ENCODE peak calls at places on chromosome 13, in eight cellular contexts. D is HCT116, R is hepatocyte, Q is GM23248, F is OCI-LY7, Z is neural progenitor cell, I is PC-3, P is GM23338. S is an unnamed sample.

GRCh38 chr13:101453784-101454201 is 1.3 kb downstream of the ITGBL1 start:
- DNase-seq in D (no peak), R (no peak), Q (peak; percentile 66), F (no peak), Z (no peak), I (peak; percentile 81), P (peak; percentile 69), S (peak; percentile 72)

GRCh38 chr13:98026457-98026857 is 73.0 kb downstream of the IPO5 start:
- DNase-seq in D (no peak), R (peak; percentile 46), Q (peak; percentile 32), F (no peak), Z (no peak), I (no peak), P (peak; percentile 46), S (no peak)

GRCh38 chr13:97567510-97568243 is 133.7 kb downstream of the RAP2A start:
- DNase-seq in D (peak; percentile 40), R (peak; percentile 80), Q (peak; percentile 53), F (no peak), Z (no peak), I (peak; percentile 72), P (peak; percentile 8), S (no peak)

GRCh38 chr13:43835701-43836100 is 43.8 kb downstream of the CCDC122 start:
- DNase-seq in D (no peak), R (no peak), Q (peak; percentile 37), F (no peak), Z (no peak), I (no peak), P (no peak), S (no peak)

GRCh38 chr13:30157616-30157993 is 149.7 kb downstream of the KATNAL1 start:
- DNase-seq in D (no peak), R (no peak), Q (no peak), F (no peak), Z (no peak), I (no peak), P (no peak), S (no peak)

GRCh38 chr13:44132710-44133109 is 240.9 kb upstream of the SERP2 start:
- DNase-seq in D (peak; percentile 38), R (no peak), Q (peak; percentile 77), F (no peak), Z (no peak), I (peak; percentile 53), P (no peak), S (no peak)

GRCh38 chr13:98214008-98214643 is 37.1 kb upstream of the RNF113B start:
- DNase-seq in D (no peak), R (peak; percentile 47), Q (peak; percentile 81), F (no peak), Z (no peak), I (peak; percentile 62), P (no peak), S (no peak)

GRCh38 chr13:104773775-104774174 is 1707.6 kb upstream of the SLC10A2 start:
- DNase-seq in D (peak; percentile 39), R (peak; percentile 69), Q (peak; percentile 50), F (peak; percentile 20), Z (peak; percentile 81), I (peak; percentile 71), P (peak; percentile 86), S (peak; percentile 11)

GRCh38 chr13:22848539-22849052 is 332.2 kb upstream of the SGCG start:
- DNase-seq in D (no peak), R (peak; percentile 14), Q (no peak), F (no peak), Z (peak; percentile 71), I (no peak), P (peak; percentile 91), S (peak; percentile 43)

GRCh38 chr13:26050568-26051230 is 1.1 kb downstream of the SHISA2 start:
- DNase-seq in D (no peak), R (peak; percentile 45), Q (peak; percentile 31), F (no peak), Z (peak; percentile 77), I (no peak), P (peak; percentile 79), S (peak; percentile 66)

GRCh38 chr13:110334256-110334655 is 27.2 kb downstream of the COL4A2 start:
- DNase-seq in D (no peak), R (no peak), Q (no peak), F (no peak), Z (no peak), I (no peak), P (no peak), S (no peak)

GRCh38 chr13:40517486-40518311 is 148.7 kb downstream of the FOXO1 start:
- DNase-seq in D (no peak), R (no peak), Q (no peak), F (peak; percentile 26), Z (no peak), I (no peak), P (no peak), S (no peak)

GRCh38 chr13:64527561-64527960 is 2702.6 kb downstream of the PCDH9 start:
- DNase-seq in D (no peak), R (no peak), Q (no peak), F (no peak), Z (no peak), I (no peak), P (no peak), S (no peak)

GRCh38 chr13:41944229-41944628 is 16.7 kb downstream of the VWA8 start:
- DNase-seq in D (no peak), R (no peak), Q (no peak), F (no peak), Z (no peak), I (no peak), P (no peak), S (no peak)

GRCh38 chr13:34420975-34421719 is 520.9 kb upstream of the NBEA start:
- DNase-seq in D (no peak), R (no peak), Q (peak; percentile 7), F (peak; percentile 0), Z (no peak), I (peak; percentile 7), P (peak; percentile 27), S (no peak)

GRCh38 chr13:41543664-41544300 is 86.4 kb downstream of the RGCC start:
- DNase-seq in D (no peak), R (peak; percentile 1), Q (no peak), F (no peak), Z (no peak), I (no peak), P (no peak), S (no peak)

GRCh38 chr13:75132800-75133695 is 348.9 kb downstream of the TBC1D4 start:
- DNase-seq in D (no peak), R (no peak), Q (no peak), F (no peak), Z (no peak), I (no peak), P (no peak), S (no peak)

GRCh38 chr13:30619731-30620130 is 2.0 kb downstream of the USPL1 start:
- DNase-seq in D (no peak), R (no peak), Q (no peak), F (no peak), Z (no peak), I (peak; percentile 10), P (no peak), S (no peak)

GRCh38 chr13:86655561-86655960 is 856.3 kb upstream of the SLITRK6 start:
- DNase-seq in D (no peak), R (no peak), Q (no peak), F (no peak), Z (no peak), I (no peak), P (no peak), S (no peak)

GRCh38 chr13:87661471-87661870 is 9.7 kb upstream of the SLITRK5 start:
- DNase-seq in D (no peak), R (no peak), Q (no peak), F (no peak), Z (no peak), I (peak; percentile 70), P (no peak), S (no peak)

GRCh38 chr13:44413095-44413494 is 39.5 kb downstream of the SERP2 start:
- DNase-seq in D (no peak), R (no peak), Q (no peak), F (no peak), Z (no peak), I (no peak), P (no peak), S (no peak)

DNA sequence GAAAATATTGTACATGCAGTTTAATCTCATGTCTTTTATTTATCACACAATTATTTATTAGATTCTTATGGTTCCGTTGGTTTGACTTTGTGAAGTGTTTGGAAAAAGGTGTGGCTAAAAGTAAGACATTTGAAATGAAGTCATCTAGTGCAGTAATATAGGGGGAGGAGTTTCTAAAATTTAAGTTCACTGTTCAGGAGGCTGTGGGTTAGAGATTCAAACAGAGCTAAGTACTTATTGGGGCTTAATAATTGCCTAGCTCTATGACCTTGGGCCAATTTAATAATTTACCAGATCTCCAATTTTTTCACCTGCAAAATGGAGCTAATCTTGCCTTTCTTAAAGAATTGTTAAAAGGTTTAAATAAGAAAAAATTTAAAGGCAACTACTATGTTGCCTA is 144.6 kb downstream of the NDFIP2 start:
- DNase-seq in D (no peak), R (no peak), Q (no peak), F (no peak), Z (no peak), I (no peak), P (no peak), S (no peak)
- TF ChIP-seq EZH2phosphoT487 in D (no peak), R (no peak), Q (no peak), F (no peak), Z (no peak), I (no peak), P (no peak), S (no peak)

DNA sequence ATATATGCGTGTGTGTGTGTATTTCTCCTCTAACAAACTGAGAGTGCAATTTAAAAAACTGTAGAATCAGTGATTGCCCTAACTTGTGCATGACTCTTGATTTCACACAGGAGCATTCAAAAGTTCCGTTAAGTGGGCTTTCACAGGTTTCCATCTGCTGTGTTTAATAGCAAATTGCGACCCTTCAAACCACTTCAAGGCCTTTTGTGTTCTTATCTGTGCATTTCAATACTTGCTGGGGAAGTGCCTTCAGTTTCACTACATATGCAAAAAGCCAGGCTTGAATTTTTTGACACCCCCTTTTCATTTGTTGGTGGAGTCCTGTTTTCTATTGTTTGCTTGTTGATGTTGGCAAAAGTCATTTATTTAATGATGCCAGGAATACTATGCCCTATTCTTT is 158.0 kb downstream of the TM9SF2 start:
- DNase-seq in D (no peak), R (no peak), Q (no peak), F (no peak), Z (peak; percentile 21), I (no peak), P (peak; percentile 65), S (no peak)
- TF ChIP-seq EZH2phosphoT487 in D (no peak), R (no peak), Q (no peak), F (no peak), Z (no peak), I (no peak), P (no peak), S (no peak)

GRCh38 chr13:38496956-38497355 is 147.3 kb downstream of the UFM1 start:
- DNase-seq in D (no peak), R (no peak), Q (peak; percentile 16), F (no peak), Z (no peak), I (no peak), P (no peak), S (no peak)
- TF ChIP-seq EZH2phosphoT487 in D (no peak), R (no peak), Q (no peak), F (no peak), Z (no peak), I (no peak), P (no peak), S (no peak)

DNA sequence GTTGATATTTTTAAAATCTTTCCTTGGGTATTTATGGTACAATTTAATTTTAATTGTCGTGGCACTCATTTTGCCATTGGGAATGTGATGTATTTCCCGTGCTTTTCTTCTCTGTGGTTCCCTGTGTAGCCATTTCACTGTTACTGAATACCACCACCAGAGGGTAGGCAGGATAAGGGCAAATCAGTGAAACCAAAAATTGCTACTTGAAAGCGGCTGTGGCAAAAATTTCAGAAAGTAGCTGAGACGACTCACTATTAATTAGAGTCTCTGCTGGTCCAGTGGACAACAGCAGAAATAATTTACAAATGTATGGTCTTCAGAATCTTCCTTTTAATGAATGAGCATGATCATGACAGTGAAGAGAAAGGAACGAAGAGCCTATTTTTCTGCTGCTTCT is 34.4 kb upstream of the MIR17HG start:
- DNase-seq in D (no peak), R (peak; percentile 20), Q (peak; percentile 47), F (peak; percentile 71), Z (peak; percentile 56), I (peak; percentile 22), P (peak; percentile 66), S (peak; percentile 16)
- TF ChIP-seq EZH2phosphoT487 in D (no peak), R (no peak), Q (no peak), F (no peak), Z (no peak), I (no peak), P (no peak), S (no peak)